ENCODE peak calls at places on chromosomes 5 and 9, in four cellular contexts. R is A172, U is foreskin fibroblast, K is memory B cell. N is an unnamed sample.

GRCh38 chr9:125509476-125509875 is 197.5 kb downstream of the MAPKAP1 start:
- DNase-seq in U (peak), R (no peak), K (no peak), N (no peak)

GRCh38 chr9:114995681-114996221 is 65.4 kb upstream of the TNFSF8 start:
- DNase-seq in R (no peak), K (no peak), U (no peak), N (no peak)

GRCh38 chr9:90107021-90107771 is 502.4 kb downstream of the GADD45G start:
- DNase-seq in K (no peak), R (peak), U (no peak), N (no peak)

GRCh38 chr5:39447968-39448367 is 23.2 kb upstream of the DAB2 start:
- DNase-seq in K (no peak), U (no peak), R (no peak), N (no peak)

GRCh38 chr5:23466401-23466886 is 41.0 kb upstream of the PRDM9 start:
- DNase-seq in K (no peak), U (peak), R (peak), N (no peak)

GRCh38 chr9:33620738-33621439 is 96.8 kb downstream of the ANKRD18B start:
- DNase-seq in R (peak), U (peak), K (no peak), N (no peak)

GRCh38 chr9:110777201-110777842 is 108.7 kb downstream of the MUSK start:
- DNase-seq in R (peak), K (no peak), U (peak), N (no peak)

GRCh38 chr9:5392285-5392684 is 45.4 kb downstream of the PLGRKT start:
- DNase-seq in K (no peak), R (no peak), U (peak), N (no peak)

GRCh38 chr5:16467363-16468219 is 2.0 kb upstream of the ZNF622 start:
- DNase-seq in K (no peak), R (peak), U (peak), N (no peak)

GRCh38 chr5:175692235-175692995 is 34.5 kb downstream of the HRH2 start:
- DNase-seq in R (no peak), K (no peak), U (no peak), N (no peak)

GRCh38 chr5:178790371-178790770 is 59.9 kb upstream of the ZNF354A start:
- DNase-seq in U (peak), K (no peak), R (no peak), N (no peak)

GRCh38 chr5:171633776-171634470 is 151.7 kb upstream of the SMIM23 start:
- DNase-seq in U (no peak), K (no peak), R (no peak), N (no peak)

GRCh38 chr5:107873877-107874276 is 203.1 kb upstream of the EFNA5 start:
- DNase-seq in K (no peak), R (no peak), U (peak), N (no peak)

GRCh38 chr9:80251778-80252177 is 680.0 kb downstream of the TLE4 start:
- DNase-seq in U (no peak), K (no peak), R (no peak), N (no peak)

GRCh38 chr9:124212381-124213050 is 45.2 kb upstream of the NEK6 start:
- DNase-seq in U (peak), R (peak), K (no peak), N (no peak)

GRCh38 chr5:31471916-31472315 is 60.0 kb downstream of the DROSHA start:
- DNase-seq in U (peak), K (no peak), R (no peak), N (no peak)

GRCh38 chr5:40521925-40522324 is 157.8 kb upstream of the PTGER4 start:
- DNase-seq in K (no peak), U (peak), R (no peak), N (no peak)

GRCh38 chr5:23132231-23132630 is 279.1 kb upstream of the CDH12 start:
- DNase-seq in U (no peak), R (no peak), K (no peak), N (no peak)

GRCh38 chr5:111514087-111514486 is 1.8 kb upstream of the STARD4 start:
- DNase-seq in R (no peak), K (no peak), U (no peak), N (no peak)

GRCh38 chr5:172173771-172174170 is 14.3 kb downstream of the STK10 start:
- DNase-seq in U (peak), K (no peak), R (peak), N (no peak)

GRCh38 chr5:149990518-149991376 is 9.7 kb downstream of the TIGD6 start:
- DNase-seq in K (peak), U (peak), R (peak), N (peak)

GRCh38 chr9:21685502-21685901 is 116.9 kb upstream of the MTAP start:
- DNase-seq in R (no peak), K (no peak), U (no peak), N (no peak)

GRCh38 chr9:37565661-37566618 is 10.2 kb downstream of the FBXO10 start:
- DNase-seq in U (no peak), K (peak), R (no peak), N (no peak)

GRCh38 chr9:132046456-132046855 is 33.2 kb downstream of the MED27 start:
- DNase-seq in K (no peak), U (no peak), R (no peak), N (no peak)

GRCh38 chr9:114696814-114697544 is 15.0 kb upstream of the TEX48 start:
- DNase-seq in U (peak), K (no peak), R (peak), N (peak)

GRCh38 chr9:19464764-19465570 is 56.2 kb downstream of the ACER2 start:
- DNase-seq in K (peak), U (peak), R (peak), N (peak)

GRCh38 chr9:96136992-96137665 is 164.8 kb downstream of the HSD17B3 start:
- DNase-seq in K (no peak), U (peak), R (peak), N (peak)

GRCh38 chr5:26492835-26493459 is 545.4 kb downstream of the CDH9 start:
- DNase-seq in K (no peak), U (no peak), R (no peak), N (no peak)

GRCh38 chr9:2465921-2466460 is 155.6 kb upstream of the VLDLR start:
- DNase-seq in K (no peak), R (no peak), U (peak), N (no peak)

GRCh38 chr5:61587120-61587519 is 255.1 kb downstream of the ZSWIM6 start:
- DNase-seq in R (no peak), U (no peak), K (no peak), N (no peak)

GRCh38 chr5:138223532-138223931 is 10.4 kb upstream of the CDC23 start:
- DNase-seq in K (no peak), R (no peak), U (no peak), N (no peak)

GRCh38 chr9:128257086-128257825 is 18.6 kb downstream of the GOLGA2 start:
- DNase-seq in U (no peak), K (no peak), R (no peak), N (no peak)

GRCh38 chr5:92863666-92864065 is 717.4 kb downstream of the NR2F1-AS1 start:
- DNase-seq in R (no peak), K (no peak), U (no peak), N (no peak)

GRCh38 chr5:55223988-55224240 is 3.2 kb downstream of the MCIDAS start:
- DNase-seq in R (no peak), K (no peak), U (no peak), N (no peak)

GRCh38 chr5:173913686-173914321 is 25.7 kb downstream of the CPEB4 start:
- DNase-seq in K (no peak), U (no peak), R (no peak), N (no peak)

GRCh38 chr9:94002316-94003140 is 47.4 kb upstream of the BARX1 start:
- DNase-seq in U (peak), K (no peak), R (peak), N (no peak)

GRCh38 chr9:34430843-34431437 is 27.4 kb downstream of the FAM219A start:
- DNase-seq in K (no peak), R (peak), U (peak), N (no peak)

GRCh38 chr5:94524841-94525697 is 93.3 kb downstream of the KIAA0825 start:
- DNase-seq in R (peak), K (no peak), U (peak), N (no peak)

GRCh38 chr9:72623156-72623555 is 101.7 kb downstream of the TMC1 start:
- DNase-seq in K (no peak), R (no peak), U (no peak), N (no peak)